ENCODE peak calls at places on chromosome 19, in seven cellular contexts. One of them, this sample, is unnamed.

GRCh38 chr19:47107953-47108746 is 5.4 kb downstream of the ZC3H4 start:
- DNase-seq in osteocyte: no peak
- DNase-seq in cardiac fibroblast: peak; percentile 45
- DNase-seq in stimulated activated CD4-positive, alpha-beta T cell treated with anti-CD3 and anti-CD28 coated beads, Interleukin-2, amount 100 ng/mL, for 24 hours: no peak
- DNase-seq in stimulated activated CD8-positive, alpha-beta memory T cell treated with anti-CD3 and anti-CD28 coated beads, Interleukin-12 subunit alpha, Interleukin-12 subunit beta, amount 100 ng/mL, for 1 hour: no peak
- DNase-seq in caudate nucleus: no peak
- DNase-seq in GF-D8: peak; percentile 13
- DNase-seq in this sample: peak; percentile 51

GRCh38 chr19:42316223-42317211 is 3.4 kb downstream of the TMEM145 start:
- DNase-seq in stimulated activated CD4-positive, alpha-beta T cell treated with anti-CD3 and anti-CD28 coated beads, Interleukin-2, amount 100 ng/mL, for 24 hours: no peak
- DNase-seq in stimulated activated CD8-positive, alpha-beta memory T cell treated with anti-CD3 and anti-CD28 coated beads, Interleukin-12 subunit alpha, Interleukin-12 subunit beta, amount 100 ng/mL, for 1 hour: no peak
- DNase-seq in caudate nucleus: no peak
- DNase-seq in GF-D8: no peak
- DNase-seq in osteocyte: no peak
- DNase-seq in cardiac fibroblast: no peak
- DNase-seq in this sample: no peak

GRCh38 chr19:42422576-42423461 is 4.4 kb downstream of the LIPE start:
- DNase-seq in stimulated activated CD8-positive, alpha-beta memory T cell treated with anti-CD3 and anti-CD28 coated beads, Interleukin-12 subunit alpha, Interleukin-12 subunit beta, amount 100 ng/mL, for 1 hour: peak; percentile 23
- DNase-seq in caudate nucleus: no peak
- DNase-seq in cardiac fibroblast: no peak
- DNase-seq in GF-D8: no peak
- DNase-seq in stimulated activated CD4-positive, alpha-beta T cell treated with anti-CD3 and anti-CD28 coated beads, Interleukin-2, amount 100 ng/mL, for 24 hours: peak; percentile 51
- DNase-seq in osteocyte: no peak
- DNase-seq in this sample: no peak

GRCh38 chr19:15096223-15096622 is 11.0 kb upstream of the SYDE1 start:
- DNase-seq in stimulated activated CD8-positive, alpha-beta memory T cell treated with anti-CD3 and anti-CD28 coated beads, Interleukin-12 subunit alpha, Interleukin-12 subunit beta, amount 100 ng/mL, for 1 hour: no peak
- DNase-seq in stimulated activated CD4-positive, alpha-beta T cell treated with anti-CD3 and anti-CD28 coated beads, Interleukin-2, amount 100 ng/mL, for 24 hours: no peak
- DNase-seq in cardiac fibroblast: no peak
- DNase-seq in GF-D8: no peak
- DNase-seq in osteocyte: no peak
- DNase-seq in caudate nucleus: no peak
- DNase-seq in this sample: no peak

GRCh38 chr19:8585894-8586750 is 8.9 kb upstream of the MYO1F start:
- DNase-seq in osteocyte: peak; percentile 88
- DNase-seq in GF-D8: no peak
- DNase-seq in caudate nucleus: no peak
- DNase-seq in stimulated activated CD8-positive, alpha-beta memory T cell treated with anti-CD3 and anti-CD28 coated beads, Interleukin-12 subunit alpha, Interleukin-12 subunit beta, amount 100 ng/mL, for 1 hour: no peak
- DNase-seq in cardiac fibroblast: peak; percentile 34
- DNase-seq in stimulated activated CD4-positive, alpha-beta T cell treated with anti-CD3 and anti-CD28 coated beads, Interleukin-2, amount 100 ng/mL, for 24 hours: peak; percentile 71
- DNase-seq in this sample: no peak

GRCh38 chr19:48139053-48139452 is 28.4 kb upstream of the PLA2G4C start:
- DNase-seq in stimulated activated CD8-positive, alpha-beta memory T cell treated with anti-CD3 and anti-CD28 coated beads, Interleukin-12 subunit alpha, Interleukin-12 subunit beta, amount 100 ng/mL, for 1 hour: no peak
- DNase-seq in GF-D8: no peak
- DNase-seq in cardiac fibroblast: no peak
- DNase-seq in osteocyte: no peak
- DNase-seq in caudate nucleus: no peak
- DNase-seq in stimulated activated CD4-positive, alpha-beta T cell treated with anti-CD3 and anti-CD28 coated beads, Interleukin-2, amount 100 ng/mL, for 24 hours: no peak
- DNase-seq in this sample: no peak

GRCh38 chr19:35869327-35870123 is 1.2 kb downstream of the APLP1 start:
- DNase-seq in stimulated activated CD4-positive, alpha-beta T cell treated with anti-CD3 and anti-CD28 coated beads, Interleukin-2, amount 100 ng/mL, for 24 hours: peak; percentile 89
- DNase-seq in GF-D8: no peak
- DNase-seq in cardiac fibroblast: peak; percentile 61
- DNase-seq in stimulated activated CD8-positive, alpha-beta memory T cell treated with anti-CD3 and anti-CD28 coated beads, Interleukin-12 subunit alpha, Interleukin-12 subunit beta, amount 100 ng/mL, for 1 hour: peak; percentile 43
- DNase-seq in osteocyte: no peak
- DNase-seq in caudate nucleus: peak; percentile 88
- DNase-seq in this sample: peak; percentile 72

GRCh38 chr19:10113964-10114650 is 2.6 kb downstream of the P2RY11 start:
- DNase-seq in GF-D8: no peak
- DNase-seq in caudate nucleus: no peak
- DNase-seq in stimulated activated CD8-positive, alpha-beta memory T cell treated with anti-CD3 and anti-CD28 coated beads, Interleukin-12 subunit alpha, Interleukin-12 subunit beta, amount 100 ng/mL, for 1 hour: no peak
- DNase-seq in cardiac fibroblast: no peak
- DNase-seq in stimulated activated CD4-positive, alpha-beta T cell treated with anti-CD3 and anti-CD28 coated beads, Interleukin-2, amount 100 ng/mL, for 24 hours: peak; percentile 44
- DNase-seq in osteocyte: no peak
- DNase-seq in this sample: no peak

GRCh38 chr19:18500820-18501219 is 21.1 kb downstream of the ELL start:
- DNase-seq in cardiac fibroblast: no peak
- DNase-seq in caudate nucleus: no peak
- DNase-seq in osteocyte: no peak
- DNase-seq in stimulated activated CD8-positive, alpha-beta memory T cell treated with anti-CD3 and anti-CD28 coated beads, Interleukin-12 subunit alpha, Interleukin-12 subunit beta, amount 100 ng/mL, for 1 hour: no peak
- DNase-seq in stimulated activated CD4-positive, alpha-beta T cell treated with anti-CD3 and anti-CD28 coated beads, Interleukin-2, amount 100 ng/mL, for 24 hours: no peak
- DNase-seq in GF-D8: no peak
- DNase-seq in this sample: peak; percentile 57

GRCh38 chr19:45767410-45767880 is 1.6 kb downstream of the SIX5 start:
- DNase-seq in cardiac fibroblast: peak; percentile 91
- DNase-seq in caudate nucleus: no peak
- DNase-seq in stimulated activated CD4-positive, alpha-beta T cell treated with anti-CD3 and anti-CD28 coated beads, Interleukin-2, amount 100 ng/mL, for 24 hours: no peak
- DNase-seq in osteocyte: peak; percentile 93
- DNase-seq in stimulated activated CD8-positive, alpha-beta memory T cell treated with anti-CD3 and anti-CD28 coated beads, Interleukin-12 subunit alpha, Interleukin-12 subunit beta, amount 100 ng/mL, for 1 hour: no peak
- DNase-seq in GF-D8: no peak
- DNase-seq in this sample: peak; percentile 88

GRCh38 chr19:1311543-1312091 is 25.9 kb downstream of the EFNA2 start:
- DNase-seq in stimulated activated CD8-positive, alpha-beta memory T cell treated with anti-CD3 and anti-CD28 coated beads, Interleukin-12 subunit alpha, Interleukin-12 subunit beta, amount 100 ng/mL, for 1 hour: no peak
- DNase-seq in cardiac fibroblast: no peak
- DNase-seq in osteocyte: no peak
- DNase-seq in GF-D8: no peak
- DNase-seq in caudate nucleus: no peak
- DNase-seq in stimulated activated CD4-positive, alpha-beta T cell treated with anti-CD3 and anti-CD28 coated beads, Interleukin-2, amount 100 ng/mL, for 24 hours: no peak
- DNase-seq in this sample: no peak

GRCh38 chr19:47601180-47601904 is 7.6 kb upstream of the BICRA start:
- DNase-seq in caudate nucleus: no peak
- DNase-seq in GF-D8: no peak
- DNase-seq in cardiac fibroblast: no peak
- DNase-seq in stimulated activated CD4-positive, alpha-beta T cell treated with anti-CD3 and anti-CD28 coated beads, Interleukin-2, amount 100 ng/mL, for 24 hours: no peak
- DNase-seq in stimulated activated CD8-positive, alpha-beta memory T cell treated with anti-CD3 and anti-CD28 coated beads, Interleukin-12 subunit alpha, Interleukin-12 subunit beta, amount 100 ng/mL, for 1 hour: no peak
- DNase-seq in osteocyte: no peak
- DNase-seq in this sample: no peak

GRCh38 chr19:28500982-28501633 is 711.8 kb downstream of the UQCRFS1 start:
- DNase-seq in GF-D8: peak; percentile 63
- DNase-seq in cardiac fibroblast: no peak
- DNase-seq in caudate nucleus: no peak
- DNase-seq in stimulated activated CD8-positive, alpha-beta memory T cell treated with anti-CD3 and anti-CD28 coated beads, Interleukin-12 subunit alpha, Interleukin-12 subunit beta, amount 100 ng/mL, for 1 hour: peak; percentile 2
- DNase-seq in osteocyte: no peak
- DNase-seq in stimulated activated CD4-positive, alpha-beta T cell treated with anti-CD3 and anti-CD28 coated beads, Interleukin-2, amount 100 ng/mL, for 24 hours: no peak
- DNase-seq in this sample: no peak

GRCh38 chr19:6530385-6531162 is at the start of gene TNFSF9:
- DNase-seq in GF-D8: peak; percentile 40
- DNase-seq in caudate nucleus: peak; percentile 87
- DNase-seq in osteocyte: peak; percentile 96
- DNase-seq in stimulated activated CD4-positive, alpha-beta T cell treated with anti-CD3 and anti-CD28 coated beads, Interleukin-2, amount 100 ng/mL, for 24 hours: peak; percentile 89
- DNase-seq in stimulated activated CD8-positive, alpha-beta memory T cell treated with anti-CD3 and anti-CD28 coated beads, Interleukin-12 subunit alpha, Interleukin-12 subunit beta, amount 100 ng/mL, for 1 hour: peak; percentile 74
- DNase-seq in cardiac fibroblast: peak; percentile 91
- DNase-seq in this sample: peak; percentile 80

GRCh38 chr19:15328312-15328711 is 4.0 kb downstream of the BRD4 start:
- DNase-seq in cardiac fibroblast: peak; percentile 40
- DNase-seq in osteocyte: no peak
- DNase-seq in stimulated activated CD8-positive, alpha-beta memory T cell treated with anti-CD3 and anti-CD28 coated beads, Interleukin-12 subunit alpha, Interleukin-12 subunit beta, amount 100 ng/mL, for 1 hour: no peak
- DNase-seq in GF-D8: no peak
- DNase-seq in stimulated activated CD4-positive, alpha-beta T cell treated with anti-CD3 and anti-CD28 coated beads, Interleukin-2, amount 100 ng/mL, for 24 hours: no peak
- DNase-seq in caudate nucleus: no peak
- DNase-seq in this sample: no peak

GRCh38 chr19:54795763-54796162 is 7.6 kb upstream of the KIR2DL4 start:
- DNase-seq in stimulated activated CD8-positive, alpha-beta memory T cell treated with anti-CD3 and anti-CD28 coated beads, Interleukin-12 subunit alpha, Interleukin-12 subunit beta, amount 100 ng/mL, for 1 hour: no peak
- DNase-seq in osteocyte: no peak
- DNase-seq in caudate nucleus: no peak
- DNase-seq in GF-D8: peak; percentile 52
- DNase-seq in cardiac fibroblast: no peak
- DNase-seq in stimulated activated CD4-positive, alpha-beta T cell treated with anti-CD3 and anti-CD28 coated beads, Interleukin-2, amount 100 ng/mL, for 24 hours: no peak
- DNase-seq in this sample: no peak